ENCODE peak calls at places on chromosome 18, in five cellular contexts. Z is nephron progenitor cell; F is tibial artery; W is CD4-positive, alpha-beta T cell; Y is keratinocyte. E is an unnamed sample.

GRCh38 chr18:46624127-46624526 is 32.9 kb downstream of the LOXHD1 start:
- DNase-seq in Y (no peak), F (no peak), W (no peak), Z (no peak), E (no peak)

GRCh38 chr18:13320133-13320532 is 101.6 kb downstream of the LDLRAD4 start:
- DNase-seq in Y (no peak), F (no peak), W (no peak), Z (no peak), E (no peak)

GRCh38 chr18:79567481-79568147 is 112.0 kb upstream of the CTDP1 start:
- DNase-seq in Y (peak), W (no peak), Z (peak), F (no peak), E (peak)

GRCh38 chr18:79950440-79951341 is 762 bp downstream of the SLC66A2 start:
- DNase-seq in Y (no peak), Z (peak), W (peak), F (no peak), E (no peak)

GRCh38 chr18:79884296-79884962 is 67.0 kb downstream of the SLC66A2 start:
- DNase-seq in W (no peak), Z (no peak), F (no peak), Y (no peak), E (no peak)

GRCh38 chr18:75727479-75727878 is 300.0 kb upstream of the SMIM21 start:
- DNase-seq in Y (no peak), W (no peak), Z (peak), F (no peak), E (peak)

GRCh38 chr18:44586782-44587524 is 93.7 kb upstream of the SETBP1 start:
- DNase-seq in F (no peak), Y (no peak), W (no peak), Z (no peak), E (no peak)

GRCh38 chr18:2880473-2880872 is 33.7 kb downstream of the EMILIN2 start:
- DNase-seq in Y (no peak), F (no peak), W (no peak), Z (no peak), E (no peak)

GRCh38 chr18:45690975-45691815 is 32.8 kb upstream of the SLC14A1 start:
- DNase-seq in W (peak), Y (peak), Z (peak), F (peak), E (peak)

GRCh38 chr18:2826581-2826980 is 20.2 kb upstream of the EMILIN2 start:
- DNase-seq in W (no peak), Y (no peak), F (peak), Z (no peak), E (peak)

GRCh38 chr18:45106331-45106774 is 425.7 kb downstream of the SETBP1 start:
- DNase-seq in F (no peak), W (no peak), Y (no peak), Z (no peak), E (peak)

GRCh38 chr18:77619523-77619922 is 369.9 kb downstream of the GALR1 start:
- DNase-seq in W (no peak), Y (no peak), F (no peak), Z (no peak), E (no peak)

GRCh38 chr18:11849845-11850747 is 1.1 kb upstream of the CHMP1B start:
- DNase-seq in W (peak), F (peak), Y (no peak), Z (peak), E (peak)

GRCh38 chr18:44343570-44343969 is 337.1 kb upstream of the SETBP1 start:
- DNase-seq in Y (no peak), W (no peak), Z (no peak), F (no peak), E (no peak)

GRCh38 chr18:57890266-57890665 is 87.2 kb upstream of the ATP8B1 start:
- DNase-seq in F (no peak), Z (no peak), Y (no peak), W (no peak), E (no peak)

GRCh38 chr18:4318311-4318710 is 136.8 kb downstream of the DLGAP1 start:
- DNase-seq in Z (no peak), W (no peak), F (no peak), Y (no peak), E (no peak)

GRCh38 chr18:79940814-79941472 is 10.5 kb downstream of the SLC66A2 start:
- DNase-seq in W (no peak), Z (no peak), Y (no peak), F (no peak), E (no peak)

GRCh38 chr18:2706903-2707302 is 51.4 kb downstream of the SMCHD1 start:
- DNase-seq in W (no peak), Y (no peak), F (no peak), Z (no peak), E (peak)

DNA sequence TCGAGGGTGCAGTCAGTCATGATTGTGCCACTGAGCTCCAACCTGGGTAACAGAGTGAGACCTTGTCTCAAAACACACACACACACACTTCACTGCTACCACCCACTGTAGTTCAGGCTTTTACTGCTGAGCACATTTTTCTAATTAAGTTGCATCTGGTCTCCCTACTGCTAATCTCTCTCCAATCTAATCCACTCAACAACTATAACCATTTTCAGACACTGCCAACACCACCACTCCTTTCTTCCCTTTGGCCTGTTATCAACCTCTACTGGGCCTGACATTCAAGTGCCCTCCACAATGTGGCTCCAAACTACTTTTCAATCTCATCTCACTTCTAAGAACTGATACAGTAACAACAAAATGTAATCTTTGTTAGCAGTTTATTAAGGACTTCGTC is 44.8 kb downstream of the RMP24 start:
- DNase-seq in W (no peak), Z (no peak), F (no peak), Y (no peak), E (peak)
- TF ChIP-seq CTCF in W (no peak), Z (no peak), F (no peak), Y (no peak), E (no peak)

GRCh38 chr18:48948112-48949050 is 2.4 kb downstream of the SMAD7 start:
- DNase-seq in Y (no peak), F (no peak), W (peak), Z (peak), E (peak)
- TF ChIP-seq CTCF in Y (no peak), F (no peak), W (no peak), Z (no peak), E (no peak)

GRCh38 chr18:36620801-36621200 is 208.0 kb downstream of the TPGS2 start:
- DNase-seq in Y (no peak), F (no peak), Z (no peak), W (no peak), E (peak)
- TF ChIP-seq CTCF in Y (no peak), F (no peak), Z (no peak), W (no peak), E (no peak)

GRCh38 chr18:62399781-62400308 is 74.7 kb downstream of the TNFRSF11A start:
- DNase-seq in Z (no peak), Y (no peak), W (no peak), F (no peak), E (no peak)
- TF ChIP-seq CTCF in Z (peak), Y (peak), W (no peak), F (no peak), E (no peak)

DNA sequence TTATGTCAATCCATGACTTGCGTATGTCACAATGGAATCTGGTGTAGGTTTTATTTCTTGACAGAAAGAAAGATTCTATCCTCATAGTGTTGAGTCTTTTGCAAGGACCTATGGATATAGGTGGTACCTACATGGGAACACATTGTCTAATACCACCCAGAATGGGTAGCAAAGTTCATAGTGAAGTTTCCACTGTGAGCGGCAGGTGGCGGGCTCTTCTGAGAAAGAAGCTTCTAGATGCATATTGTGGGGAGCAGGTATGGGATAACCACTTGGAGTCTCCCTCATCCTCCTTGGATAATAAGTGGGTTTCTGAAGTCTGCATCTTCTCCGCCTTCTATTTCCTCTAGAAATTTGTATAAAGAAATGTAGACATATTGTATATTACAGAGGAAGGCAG is 44.9 kb downstream of the LINC00305 start:
- DNase-seq in W (no peak), Y (no peak), F (no peak), Z (no peak), E (no peak)
- TF ChIP-seq CTCF in W (no peak), Y (no peak), F (no peak), Z (no peak), E (no peak)

GRCh38 chr18:72041313-72042032 is 502.7 kb downstream of the CBLN2 start:
- DNase-seq in Y (no peak), Z (no peak), W (no peak), F (no peak), E (no peak)
- TF ChIP-seq CTCF in Y (no peak), Z (no peak), W (no peak), F (no peak), E (no peak)

DNA sequence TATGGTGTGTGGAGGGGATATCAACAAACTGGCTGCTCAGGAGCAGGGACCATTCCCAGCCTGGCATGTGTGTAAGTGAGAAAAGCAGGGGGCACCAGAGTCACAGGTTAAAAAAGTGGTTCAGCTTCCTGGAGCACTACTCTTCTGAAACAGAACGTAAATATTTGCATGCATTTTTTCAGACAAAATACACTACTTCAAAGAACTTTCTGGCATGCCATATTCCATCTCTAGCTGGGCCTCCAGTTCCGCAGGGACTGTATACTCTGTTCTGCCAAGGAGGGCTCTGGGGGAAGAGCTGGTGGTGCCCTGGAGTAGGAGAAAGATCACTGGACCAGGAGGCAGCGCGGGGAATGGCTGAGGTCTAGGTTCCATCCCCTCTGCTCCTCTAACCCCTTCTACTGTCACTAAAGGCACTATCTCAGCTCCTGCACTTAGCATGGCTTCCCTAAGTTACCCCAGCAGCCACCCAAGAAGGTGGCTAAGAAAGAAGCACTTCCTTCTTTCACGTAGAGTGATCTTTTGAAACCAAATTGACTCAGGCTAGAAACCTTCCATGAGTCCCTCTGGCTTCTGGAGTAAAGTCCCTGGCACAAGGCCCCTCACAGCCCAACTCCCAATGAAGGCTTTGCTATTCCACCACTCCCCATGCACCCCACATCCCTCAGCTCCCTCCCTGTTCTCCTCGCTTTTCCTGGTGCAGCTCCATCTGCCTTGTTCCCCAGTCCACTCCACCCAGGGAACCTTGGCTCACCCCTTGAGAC is 57.6 kb upstream of the CABLES1 start:
- DNase-seq in F (no peak), Y (no peak), W (no peak), Z (no peak), E (no peak)
- TF ChIP-seq CTCF in F (no peak), Y (peak), W (no peak), Z (no peak), E (no peak)

DNA sequence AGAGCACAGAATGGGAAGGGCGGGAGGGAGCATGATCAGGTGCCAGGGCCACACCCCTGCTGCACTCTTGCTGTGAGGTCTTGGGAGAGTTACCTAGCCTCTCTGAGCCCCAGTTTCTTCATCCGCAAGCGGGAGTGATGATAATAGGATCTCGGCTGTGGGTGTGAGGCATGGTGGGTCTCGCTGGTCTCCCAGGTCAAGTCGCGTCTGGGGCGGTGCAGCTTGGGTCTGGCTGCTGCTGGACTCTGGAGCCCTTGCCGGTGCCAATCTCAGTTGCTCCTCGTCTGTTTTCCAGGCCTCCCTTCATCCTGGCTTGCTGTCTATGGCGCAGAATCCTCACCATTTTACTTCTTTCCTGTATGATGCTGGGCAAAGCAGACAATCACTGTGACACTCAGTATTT is 130.3 kb upstream of the RAB12 start:
- DNase-seq in F (no peak), Y (no peak), W (no peak), Z (no peak), E (no peak)
- TF ChIP-seq CTCF in F (no peak), Y (no peak), W (no peak), Z (no peak), E (no peak)

DNA sequence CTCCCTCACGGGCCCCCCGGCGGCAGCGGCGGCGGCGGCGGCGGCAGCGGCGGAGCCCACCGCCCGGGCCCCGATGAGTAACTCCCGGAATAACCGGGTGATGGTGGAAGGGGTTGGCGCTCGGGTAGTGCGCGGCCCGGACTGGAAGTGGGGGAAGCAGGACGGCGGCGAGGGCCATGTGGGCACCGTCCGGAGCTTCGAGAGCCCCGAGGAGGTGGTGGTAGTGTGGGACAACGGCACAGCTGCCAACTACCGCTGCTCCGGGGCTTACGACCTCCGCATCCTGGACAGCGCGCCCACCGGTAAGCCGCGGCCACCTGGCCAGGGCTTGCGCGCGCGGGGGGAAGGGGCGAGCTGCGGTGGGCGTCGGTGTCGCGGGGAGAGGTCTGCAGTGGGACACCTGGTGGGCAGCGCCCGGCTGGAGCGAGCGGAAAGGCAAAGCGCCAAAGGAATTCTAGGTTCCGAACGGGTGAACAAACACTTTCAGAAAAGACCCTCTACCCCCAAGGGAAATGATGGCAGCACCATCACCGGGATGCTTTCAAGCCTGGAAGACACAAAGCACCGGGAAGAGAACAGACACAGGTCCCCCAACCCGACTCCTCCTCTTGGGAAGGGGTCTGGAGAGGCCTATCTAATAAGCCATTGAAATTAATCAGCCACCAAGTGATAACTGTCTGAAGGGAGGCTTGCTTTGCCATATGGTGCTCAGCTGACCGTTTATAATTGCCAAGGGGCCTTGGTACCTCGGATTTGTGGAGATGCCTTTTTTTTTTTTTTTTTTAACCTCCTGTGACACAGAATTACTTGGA is 1.1 kb downstream of the MIB1 start:
- DNase-seq in F (peak), Y (no peak), W (peak), Z (peak), E (peak)
- TF ChIP-seq CTCF in F (no peak), Y (no peak), W (no peak), Z (no peak), E (no peak)